ENCODE peak calls at places on chromosomes 16 and 17, in five cellular contexts. Q is neuronal stem cell, T is GM23248, X is aorta, W is hepatocyte. Y is an unnamed sample. For H3K4me1, the result is how much of the 10 kb centered on the place peaks cover.

GRCh38 chr16:25950586-25951201 is 258.9 kb downstream of the HS3ST4 start:
- DNase-seq in Q (peak), T (no peak), X (no peak), W (no peak), Y (no peak)

GRCh38 chr16:52114414-52114813 is 432.5 kb downstream of the TOX3 start:
- DNase-seq in Q (no peak), T (no peak), X (no peak), W (peak), Y (no peak)

GRCh38 chr17:80468781-80469533 is 7.5 kb downstream of the NPTX1 start:
- DNase-seq in Q (no peak), T (no peak), X (no peak), W (no peak), Y (no peak)

GRCh38 chr17:43175213-43176118 is 4.5 kb downstream of the NBR1 start:
- DNase-seq in Q (no peak), T (peak), X (no peak), W (no peak), Y (peak)

GRCh38 chr16:66520406-66521194 is 29.3 kb downstream of the TK2 start:
- DNase-seq in Q (no peak), T (no peak), X (peak), W (no peak), Y (no peak)

GRCh38 chr17:80146121-80147034 is 550 bp downstream of the EIF4A3 start:
- DNase-seq in Q (peak), T (peak), X (no peak), W (no peak), Y (no peak)

GRCh38 chr16:47888142-47888541 is 267.7 kb downstream of the ABCC12 start:
- DNase-seq in Q (no peak), T (peak), X (no peak), W (peak), Y (peak)

GRCh38 chr16:64910351-64910750 is 211.5 kb downstream of the CDH11 start:
- DNase-seq in Q (no peak), T (peak), X (peak), W (peak), Y (no peak)

GRCh38 chr16:67882374-67883145 is 2.1 kb upstream of the NRN1L start:
- DNase-seq in Q (no peak), T (no peak), X (no peak), W (no peak), Y (no peak)

GRCh38 chr16:67883146-67883871 is 1.4 kb upstream of the NRN1L start:
- DNase-seq in Q (no peak), T (no peak), X (no peak), W (peak), Y (no peak)

GRCh38 chr16:67879936-67880335 is 4.7 kb upstream of the NRN1L start:
- DNase-seq in Q (no peak), T (no peak), X (no peak), W (no peak), Y (no peak)

GRCh38 chr16:67880584-67880983 is 4.1 kb upstream of the NRN1L start:
- DNase-seq in Q (no peak), T (no peak), X (no peak), W (no peak), Y (no peak)

DNA sequence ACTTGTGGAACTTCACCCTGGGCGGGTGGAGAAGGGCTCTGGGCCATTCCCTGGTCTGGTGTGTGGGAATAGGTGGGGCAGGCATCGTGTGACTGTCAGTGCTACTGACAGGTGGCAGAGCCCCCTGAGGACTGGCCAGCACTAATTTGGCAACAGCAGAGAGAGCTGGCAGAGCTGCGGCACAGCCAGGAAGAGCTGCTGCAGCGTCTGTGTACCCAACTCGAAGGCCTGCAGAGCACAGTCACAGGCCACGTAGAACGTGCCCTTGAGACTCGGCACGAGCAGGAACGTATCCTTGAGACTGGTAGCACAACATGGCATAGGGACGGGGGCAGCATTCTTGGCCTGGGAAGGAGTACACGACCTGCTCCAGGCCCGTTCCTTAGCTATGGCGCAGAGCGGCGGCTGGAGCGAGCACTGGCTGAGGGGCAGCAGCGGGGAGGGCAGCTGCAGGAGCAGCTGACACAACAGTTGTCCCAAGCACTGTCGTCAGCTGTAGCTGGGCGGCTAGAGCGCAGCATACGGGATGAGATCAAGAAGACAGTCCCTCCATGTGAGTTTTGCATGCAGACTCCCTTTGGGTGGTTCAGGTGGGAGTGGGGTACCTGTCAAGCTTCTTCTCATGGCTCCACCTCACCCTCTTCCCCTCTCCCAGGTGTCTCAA is 3.0 kb upstream of the NRN1L start:
- DNase-seq in Q (no peak), T (no peak), X (no peak), W (no peak), Y (no peak)
- H3K4me1 ChIP-seq in Q (under half), T (under half), X (under half), W (under half), Y (under half)

DNA sequence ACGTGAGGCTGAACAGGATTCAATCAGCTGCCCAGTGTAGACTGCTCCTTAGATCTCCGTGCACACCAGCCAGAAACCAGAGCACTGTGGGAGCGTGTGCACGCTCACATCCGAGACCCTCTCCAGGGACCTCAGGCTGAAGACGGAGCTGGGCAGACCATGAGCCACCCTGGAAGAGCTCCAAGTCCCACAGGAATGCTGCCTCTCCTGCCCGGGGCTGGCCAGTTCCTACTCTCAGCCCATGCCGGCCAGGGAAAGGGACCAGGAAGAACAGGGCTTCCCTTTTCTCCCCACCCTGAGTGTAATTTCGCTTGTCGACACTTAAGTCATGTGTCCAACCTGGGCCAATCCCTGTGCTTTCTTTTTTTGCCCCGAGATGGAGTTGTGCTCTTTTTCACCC is 6.9 kb downstream of the ALYREF start:
- DNase-seq in Q (no peak), T (no peak), X (no peak), W (no peak), Y (no peak)
- H3K27ac ChIP-seq in Q (no peak), T (no peak), X (no peak), W (no peak), Y (no peak)

GRCh38 chr16:87470332-87470731 is 22.5 kb downstream of the ZCCHC14 start:
- DNase-seq in Q (no peak), T (peak), X (no peak), W (no peak), Y (no peak)
- H3K4me1 ChIP-seq in Q (under half), T (under half), X (under half), W (under half), Y (under half)

DNA sequence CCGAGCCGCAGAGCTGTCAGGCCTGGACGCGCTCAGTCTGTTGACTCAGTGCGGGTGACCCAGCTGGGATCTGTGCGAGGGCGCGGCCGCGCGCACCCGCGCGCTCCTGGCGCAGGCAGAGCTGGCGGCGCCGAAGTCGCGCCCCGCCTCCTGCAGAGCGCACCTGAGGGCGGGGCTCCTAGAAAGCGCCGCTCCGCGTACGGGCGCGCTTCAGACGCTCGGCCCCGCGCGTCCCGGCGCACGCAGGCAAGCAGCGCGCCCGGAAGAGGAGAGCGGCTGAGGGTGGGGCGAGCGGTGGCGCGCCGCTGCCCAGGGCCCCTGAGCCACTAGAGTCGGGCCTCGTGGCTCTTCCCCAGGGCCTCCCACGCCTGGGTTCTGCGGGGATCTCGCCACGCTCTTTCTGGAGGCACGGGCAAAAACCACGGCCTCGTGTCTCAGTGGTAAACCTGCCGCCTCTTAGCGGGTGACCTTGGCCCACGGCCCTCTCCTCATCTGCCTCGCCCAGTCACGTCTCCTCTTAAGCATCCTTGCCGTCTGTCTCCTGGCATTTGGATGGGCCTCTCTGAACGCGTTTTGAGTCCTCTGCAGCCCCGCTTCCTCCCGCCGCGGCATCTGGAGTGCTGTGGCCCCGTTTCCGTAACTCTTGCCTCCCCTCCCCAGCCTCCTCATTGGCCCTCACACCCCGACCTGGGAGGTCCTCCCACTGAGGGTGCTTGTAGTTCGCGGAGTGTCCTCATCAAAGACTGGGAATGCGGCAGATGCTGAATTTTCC is at the start of gene ABCA5:
- DNase-seq in Q (peak), T (peak), X (peak), W (peak), Y (peak)
- H3K27ac ChIP-seq in Q (no peak), T (peak), X (no peak), W (peak), Y (peak)

GRCh38 chr16:17334096-17334495 is 136.7 kb downstream of the XYLT1 start:
- DNase-seq in Q (no peak), T (peak), X (no peak), W (no peak), Y (peak)
- H3K4me1 ChIP-seq in Q (under half), T (under half), X (under half), W (under half), Y (under half)

GRCh38 chr17:40478486-40478885 is 22.9 kb downstream of the TNS4 start:
- DNase-seq in Q (no peak), T (no peak), X (no peak), W (no peak), Y (no peak)
- H3K27ac ChIP-seq in Q (no peak), T (no peak), X (no peak), W (no peak), Y (no peak)

GRCh38 chr16:17389392-17389791 is 81.4 kb downstream of the XYLT1 start:
- DNase-seq in Q (no peak), T (peak), X (no peak), W (no peak), Y (peak)

GRCh38 chr16:17384473-17384872 is 86.3 kb downstream of the XYLT1 start:
- DNase-seq in Q (no peak), T (no peak), X (no peak), W (no peak), Y (no peak)

GRCh38 chr16:17386229-17386628 is 84.5 kb downstream of the XYLT1 start:
- DNase-seq in Q (peak), T (no peak), X (no peak), W (no peak), Y (no peak)

GRCh38 chr16:17382949-17383348 is 87.8 kb downstream of the XYLT1 start:
- DNase-seq in Q (no peak), T (no peak), X (no peak), W (no peak), Y (no peak)

GRCh38 chr16:17387226-17387625 is 83.5 kb downstream of the XYLT1 start:
- DNase-seq in Q (no peak), T (no peak), X (no peak), W (no peak), Y (no peak)
- H3K4me1 ChIP-seq in Q (under half), T (under half), X (under half), W (under half), Y (under half)

Y was measured in mammary epithelial cell.